ENCODE peak calls at places on chromosomes 13 and 19, in nine cellular contexts. U is SW480; B is anterior cingulate cortex; Y is central memory CD8-positive, alpha-beta T cell; P is adrenal gland; S is uterus; E is fibroblast of the aortic adventitia; J is fibroblast of lung; X is BJ. T is an unnamed sample.
A peak's percentile ranks its signal among the peaks of the same experiment; 100 is the strongest.

GRCh38 chr13:26471807-26472206 is 85.7 kb upstream of the WASF3 start:
- DNase-seq in U (no peak), X (no peak), Y (no peak), S (no peak), P (no peak), J (no peak), E (no peak), B (no peak), T (no peak)

GRCh38 chr13:44759222-44759721 is 183.1 kb upstream of the TSC22D1 start:
- DNase-seq in X (no peak), S (no peak), B (no peak), E (no peak), U (no peak), J (peak; percentile 52), Y (no peak), P (no peak), T (no peak)

GRCh38 chr13:92967923-92968322 is 258.7 kb upstream of the GPC6 start:
- DNase-seq in Y (no peak), P (no peak), X (no peak), J (peak; percentile 8), U (no peak), B (no peak), E (peak; percentile 47), S (no peak), T (no peak)

GRCh38 chr19:11404588-11405258 is 14.4 kb downstream of the RGL3 start:
- DNase-seq in J (no peak), B (no peak), X (no peak), U (no peak), P (peak; percentile 66), E (no peak), Y (no peak), S (no peak), T (no peak)

GRCh38 chr19:38952395-38953165 is 21.8 kb downstream of the MRPS12 start:
- DNase-seq in B (no peak), P (peak; percentile 44), U (peak; percentile 36), S (no peak), Y (no peak), X (no peak), J (no peak), E (no peak), T (no peak)

GRCh38 chr13:97384366-97384765 is 49.6 kb upstream of the RAP2A start:
- DNase-seq in X (no peak), U (no peak), B (no peak), J (no peak), P (no peak), Y (no peak), S (no peak), E (no peak), T (no peak)

GRCh38 chr13:41411536-41411935 is 45.8 kb upstream of the RGCC start:
- DNase-seq in J (peak; percentile 54), Y (no peak), P (peak; percentile 21), U (peak; percentile 48), B (peak; percentile 11), E (peak; percentile 66), S (no peak), X (peak; percentile 19), T (no peak)

GRCh38 chr19:4676955-4677731 is 7.0 kb upstream of the MYDGF start:
- DNase-seq in E (peak; percentile 28), P (peak; percentile 46), S (no peak), X (no peak), J (peak; percentile 32), B (no peak), Y (no peak), U (peak; percentile 49), T (no peak)

GRCh38 chr13:24995225-24995804 is 100.6 kb upstream of the PABPC3 start:
- DNase-seq in Y (no peak), P (peak; percentile 73), S (no peak), U (peak; percentile 85), B (no peak), X (peak; percentile 20), J (peak; percentile 72), E (peak; percentile 91), T (peak; percentile 12)

GRCh38 chr13:42102961-42103688 is 54.7 kb downstream of the DGKH start:
- DNase-seq in U (no peak), Y (no peak), B (no peak), X (no peak), E (peak; percentile 42), S (no peak), P (no peak), J (peak; percentile 80), T (no peak)

GRCh38 chr13:47000166-47000565 is 103.3 kb upstream of the HTR2A start:
- DNase-seq in Y (no peak), X (no peak), P (no peak), U (peak; percentile 26), B (no peak), E (no peak), S (no peak), J (peak; percentile 56), T (no peak)

GRCh38 chr13:20960663-20961309 is 58.2 kb upstream of the XPO4 start:
- DNase-seq in X (no peak), P (no peak), E (no peak), J (no peak), B (no peak), U (peak; percentile 31), Y (no peak), S (no peak), T (no peak)

GRCh38 chr19:14101003-14101545 is 10.5 kb upstream of the SAMD1 start:
- DNase-seq in S (no peak), B (no peak), U (no peak), X (no peak), P (no peak), J (no peak), E (no peak), Y (no peak), T (no peak)

GRCh38 chr13:51562011-51562671 is 22.1 kb upstream of the WDFY2 start:
- DNase-seq in U (no peak), B (no peak), S (no peak), J (no peak), X (no peak), Y (no peak), E (no peak), P (no peak), T (no peak)

GRCh38 chr19:8659905-8660304 is 29.5 kb downstream of the NFILZ start:
- DNase-seq in U (no peak), S (no peak), Y (no peak), B (no peak), P (no peak), J (no peak), E (no peak), X (no peak), T (no peak)

GRCh38 chr19:5645409-5645808 is 22.5 kb downstream of the SAFB start:
- DNase-seq in S (no peak), B (no peak), P (no peak), J (no peak), E (no peak), Y (no peak), X (no peak), U (no peak), T (no peak)

GRCh38 chr13:80469841-80470378 is 129.0 kb upstream of the SPRY2 start:
- DNase-seq in J (peak; percentile 82), S (peak; percentile 79), X (no peak), U (peak; percentile 9), E (peak; percentile 72), B (peak; percentile 11), P (peak; percentile 66), Y (no peak), T (no peak)

GRCh38 chr19:17001603-17002183 is 24.9 kb downstream of the CPAMD8 start:
- DNase-seq in U (no peak), J (no peak), Y (peak; percentile 86), X (no peak), P (no peak), B (no peak), E (no peak), S (no peak), T (peak; percentile 58)

GRCh38 chr13:29953542-29953941 is 103.1 kb upstream of the UBL3 start:
- DNase-seq in E (no peak), S (no peak), P (no peak), Y (no peak), X (no peak), U (no peak), B (no peak), J (no peak), T (no peak)

GRCh38 chr19:15199652-15200574 is 882 bp downstream of the NOTCH3 start:
- DNase-seq in E (no peak), X (no peak), B (no peak), P (no peak), S (no peak), Y (no peak), U (no peak), J (peak; percentile 37), T (no peak)

GRCh38 chr19:1074512-1075283 is 7.7 kb downstream of the ARHGAP45 start:
- DNase-seq in B (peak; percentile 30), X (no peak), S (no peak), Y (peak; percentile 86), J (no peak), P (peak; percentile 83), E (no peak), U (peak; percentile 58), T (peak; percentile 98)

GRCh38 chr19:6521718-6522646 is 8.8 kb upstream of the TNFSF9 start:
- DNase-seq in E (peak; percentile 15), B (no peak), X (no peak), P (peak; percentile 40), Y (peak; percentile 86), S (no peak), J (peak; percentile 42), U (no peak), T (peak; percentile 21)

GRCh38 chr19:10548746-10549276 is 5.1 kb downstream of the ATG4D start:
- DNase-seq in U (no peak), X (no peak), S (no peak), J (no peak), B (no peak), E (no peak), Y (no peak), P (no peak), T (no peak)

GRCh38 chr13:40087021-40088002 is 431.9 kb downstream of the COG6 start:
- DNase-seq in B (no peak), P (no peak), Y (no peak), U (no peak), E (no peak), J (no peak), X (no peak), S (no peak), T (no peak)

GRCh38 chr13:48648446-48648845 is 5.3 kb upstream of the CYSLTR2 start:
- DNase-seq in E (no peak), P (no peak), J (no peak), X (no peak), Y (no peak), S (no peak), B (no peak), U (no peak), T (no peak)

GRCh38 chr13:65724261-65724660 is 1505.9 kb downstream of the PCDH9 start:
- DNase-seq in E (peak; percentile 50), X (peak; percentile 31), P (no peak), Y (no peak), U (no peak), J (peak; percentile 73), S (no peak), B (no peak), T (no peak)

GRCh38 chr13:78430166-78430791 is 173.1 kb downstream of the POU4F1 start:
- DNase-seq in B (no peak), U (no peak), E (no peak), S (no peak), Y (no peak), X (no peak), P (no peak), J (no peak), T (no peak)

GRCh38 chr19:29086182-29086581 is 126.8 kb downstream of the UQCRFS1 start:
- DNase-seq in S (no peak), X (no peak), B (no peak), P (no peak), E (no peak), Y (no peak), U (peak; percentile 90), J (no peak), T (no peak)